ENCODE peak calls at places on chromosomes 13 and 19, in nine cellular contexts. N is tibial nerve; F is CD4-positive, alpha-beta T cell; S is nephron progenitor cell; H is right lobe of liver; C is GM12865; U is heart right ventricle; G is sigmoid colon; L is endothelial cell of umbilical vein. K is an unnamed sample.

GRCh38 chr13:113458218-113459065 is 5.2 kb upstream of the ADPRHL1 start:
- DNase-seq in H (no peak), N (no peak), L (no peak), G (peak; percentile 77), U (no peak), S (peak; percentile 46), C (no peak), F (no peak), K (peak; percentile 49)

GRCh38 chr13:40667622-40667978 is 1.2 kb upstream of the FOXO1 start:
- DNase-seq in S (peak; percentile 15), C (no peak), G (peak; percentile 71), F (no peak), H (no peak), U (peak; percentile 19), N (no peak), L (peak; percentile 35), K (no peak)

GRCh38 chr13:109747524-109747923 is 38.9 kb downstream of the IRS2 start:
- DNase-seq in H (no peak), S (no peak), C (no peak), G (no peak), U (no peak), L (no peak), N (no peak), F (no peak), K (no peak)

GRCh38 chr19:54448037-54448773 is 794 bp upstream of the LENG8 start:
- DNase-seq in G (peak; percentile 84), F (peak; percentile 10), S (peak; percentile 63), L (peak; percentile 75), U (no peak), N (peak; percentile 33), H (no peak), C (no peak), K (no peak)

GRCh38 chr13:74148437-74148836 is 14.2 kb upstream of the KLF12 start:
- DNase-seq in F (no peak), C (no peak), U (no peak), G (no peak), N (no peak), L (no peak), S (no peak), H (no peak), K (no peak)

GRCh38 chr19:7602240-7602934 is 6.7 kb downstream of the CAMSAP3 start:
- DNase-seq in N (no peak), H (no peak), F (no peak), S (no peak), C (no peak), U (no peak), G (no peak), L (no peak), K (no peak)

GRCh38 chr13:38763446-38764381 is 76.8 kb downstream of the FREM2 start:
- DNase-seq in G (no peak), H (no peak), C (peak; percentile 40), U (no peak), N (no peak), S (peak; percentile 38), F (no peak), L (peak; percentile 22), K (peak; percentile 17)

GRCh38 chr13:40172149-40172591 is 494.3 kb downstream of the FOXO1 start:
- DNase-seq in F (no peak), S (no peak), C (no peak), U (no peak), L (no peak), H (no peak), G (no peak), N (no peak), K (no peak)

GRCh38 chr19:3361384-3362216 is 4.8 kb upstream of the NFIC start:
- DNase-seq in G (no peak), C (no peak), S (no peak), L (no peak), U (no peak), F (no peak), H (no peak), N (no peak), K (no peak)

GRCh38 chr19:310141-310651 is 19.0 kb upstream of the PLPP2 start:
- DNase-seq in C (no peak), S (no peak), L (peak; percentile 85), N (no peak), F (no peak), G (peak; percentile 59), U (no peak), H (no peak), K (no peak)

GRCh38 chr19:48006762-48007161 is 12.3 kb downstream of the ELSPBP1 start:
- DNase-seq in F (no peak), H (no peak), C (peak; percentile 24), L (no peak), G (no peak), N (no peak), S (no peak), U (no peak), K (no peak)

GRCh38 chr19:7191946-7192691 is 102.1 kb downstream of the INSR start:
- DNase-seq in S (no peak), U (no peak), L (no peak), N (no peak), F (peak; percentile 21), H (no peak), G (no peak), C (peak; percentile 78), K (peak; percentile 60)

GRCh38 chr13:75226092-75226491 is 255.9 kb downstream of the TBC1D4 start:
- DNase-seq in G (no peak), H (no peak), S (no peak), C (no peak), N (no peak), L (no peak), F (no peak), U (no peak), K (no peak)

GRCh38 chr13:100855151-100855550 is 180.6 kb upstream of the TMTC4 start:
- DNase-seq in N (no peak), S (no peak), H (no peak), U (no peak), C (no peak), L (no peak), F (no peak), G (no peak), K (no peak)

GRCh38 chr19:13799669-13800068 is 4.4 kb downstream of the ZSWIM4 start:
- DNase-seq in L (no peak), S (no peak), U (no peak), C (no peak), G (no peak), N (no peak), F (no peak), H (no peak), K (no peak)

GRCh38 chr13:74210693-74211393 is 76.6 kb upstream of the KLF12 start:
- DNase-seq in S (no peak), N (no peak), U (no peak), F (no peak), L (peak; percentile 43), G (no peak), H (no peak), C (no peak), K (no peak)

GRCh38 chr19:17943284-17944221 is 10.7 kb downstream of the CCDC124 start:
- DNase-seq in L (no peak), N (no peak), F (no peak), S (no peak), U (no peak), H (no peak), G (no peak), C (no peak), K (no peak)

GRCh38 chr13:97133554-97133953 is 88.6 kb upstream of the MBNL2 start:
- DNase-seq in H (no peak), S (no peak), F (no peak), U (no peak), L (no peak), G (no peak), N (no peak), C (no peak), K (no peak)

GRCh38 chr13:41588899-41589298 is 131.5 kb downstream of the RGCC start:
- DNase-seq in L (peak; percentile 37), C (no peak), H (no peak), G (no peak), N (no peak), F (no peak), S (no peak), U (no peak), K (no peak)

DNA sequence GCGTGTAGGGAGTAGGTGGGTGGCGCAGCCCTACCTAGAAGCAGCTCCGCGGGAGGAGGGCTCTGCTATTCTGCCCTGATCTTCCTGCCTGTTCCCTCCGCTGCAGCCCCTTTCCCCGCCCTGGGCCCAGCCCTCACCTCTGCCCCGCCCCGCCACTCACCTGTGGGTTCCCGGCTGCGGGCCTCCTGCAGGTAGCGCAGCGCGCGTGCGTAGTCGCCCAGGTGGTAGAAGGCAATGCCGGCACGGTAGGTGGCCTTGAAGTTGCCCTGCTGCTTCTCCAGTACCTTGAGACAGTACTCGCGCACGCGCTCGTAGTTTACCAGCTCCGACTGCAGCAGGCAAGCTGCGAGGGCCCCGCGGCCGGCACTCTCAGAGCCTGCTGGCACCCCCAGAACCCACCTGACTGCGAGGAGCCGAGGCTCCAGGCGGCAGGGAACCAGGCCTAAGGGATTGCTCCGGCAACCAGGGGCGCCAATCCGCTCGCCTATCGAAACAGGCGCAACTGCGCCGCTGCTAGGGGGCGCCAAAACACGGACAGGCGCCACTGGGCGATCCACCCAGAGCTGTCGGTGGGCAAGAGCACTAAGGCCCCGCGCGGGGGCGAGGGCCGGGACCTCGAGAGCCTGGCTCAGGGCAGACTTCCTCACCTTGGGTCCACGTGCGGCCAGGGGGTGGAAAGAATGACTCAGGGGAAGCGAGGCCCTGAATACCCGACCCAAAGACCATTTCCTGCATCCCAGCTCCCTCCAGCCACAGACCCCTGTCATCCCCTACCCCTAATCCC is 965 bp downstream of the TTC9B start:
- DNase-seq in L (no peak), N (no peak), S (peak; percentile 37), H (no peak), C (peak; percentile 21), G (no peak), U (no peak), F (no peak), K (no peak)
- TF ChIP-seq CTCF in L (peak; percentile 36), N (no peak), S (peak; percentile 30), H (peak; percentile 47), C (peak; percentile 22), G (no peak), U (peak; percentile 30), F (no peak), K (peak; percentile 16)

GRCh38 chr13:91922969-91923592 is 524.7 kb downstream of the GPC5 start:
- DNase-seq in N (no peak), H (no peak), L (no peak), G (no peak), F (no peak), S (no peak), C (no peak), U (no peak), K (no peak)
- TF ChIP-seq CTCF in N (no peak), H (no peak), L (no peak), G (no peak), F (no peak), S (peak; percentile 38), C (peak; percentile 5), U (no peak), K (no peak)

DNA sequence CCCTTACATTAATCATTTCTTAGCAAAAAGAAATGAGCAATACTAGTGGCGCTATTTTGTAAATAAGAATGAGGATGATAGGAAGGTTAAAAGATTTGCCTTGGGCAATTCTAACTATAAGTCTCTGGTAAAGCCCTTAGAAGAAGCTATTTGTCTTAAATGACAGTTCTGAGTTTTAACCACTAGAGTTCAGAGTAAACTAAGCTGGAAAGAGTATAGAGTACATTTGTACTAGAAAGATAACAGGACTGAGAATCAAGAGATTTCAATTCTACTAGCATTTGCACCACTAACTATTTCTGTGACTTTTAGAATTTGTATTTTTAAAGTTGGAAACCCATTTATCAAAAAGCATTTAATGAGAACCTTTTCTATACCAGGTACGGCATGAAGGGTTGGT is 750.3 kb downstream of the OLFM4 start:
- DNase-seq in S (no peak), C (no peak), U (no peak), N (no peak), L (no peak), F (no peak), G (no peak), H (no peak), K (no peak)
- TF ChIP-seq CTCF in S (no peak), C (no peak), U (no peak), N (no peak), L (no peak), F (no peak), G (no peak), H (no peak), K (no peak)

GRCh38 chr19:9431475-9431874 is 3.9 kb downstream of the ZNF266 start:
- DNase-seq in G (no peak), U (peak; percentile 33), C (no peak), F (peak; percentile 16), L (no peak), S (peak; percentile 36), H (no peak), N (no peak), K (no peak)
- TF ChIP-seq CTCF in G (no peak), U (peak; percentile 42), C (peak; percentile 25), F (peak; percentile 46), L (peak; percentile 49), S (peak; percentile 39), H (peak; percentile 22), N (no peak), K (no peak)